ENCODE peak calls at places on chromosomes 13 and 19, in four cellular contexts. One of them, this sample, is unnamed.

GRCh38 chr13:49584771-49585182 is 581 bp downstream of the RCBTB1 start:
- DNase-seq in lower leg skin: no peak
- DNase-seq in hepatocyte: peak
- DNase-seq in HCT116: no peak
- DNase-seq in this sample: no peak

GRCh38 chr13:23992722-23993438 is 95.6 kb upstream of the C1QTNF9B start:
- DNase-seq in hepatocyte: no peak
- DNase-seq in HCT116: no peak
- DNase-seq in lower leg skin: no peak
- DNase-seq in this sample: no peak

GRCh38 chr13:79407349-79407979 is 1.4 kb upstream of the RBM26 start:
- DNase-seq in HCT116: no peak
- DNase-seq in lower leg skin: no peak
- DNase-seq in hepatocyte: no peak
- DNase-seq in this sample: no peak

GRCh38 chr19:37251308-37252229 is 33.6 kb downstream of the ZNF383 start:
- DNase-seq in HCT116: no peak
- DNase-seq in lower leg skin: peak
- DNase-seq in hepatocyte: no peak
- DNase-seq in this sample: peak

GRCh38 chr13:22227895-22228294 is 557.0 kb downstream of the FGF9 start:
- DNase-seq in hepatocyte: no peak
- DNase-seq in HCT116: no peak
- DNase-seq in lower leg skin: no peak
- DNase-seq in this sample: no peak

GRCh38 chr13:111512707-111513106 is 192.3 kb downstream of the TEX29 start:
- DNase-seq in lower leg skin: no peak
- DNase-seq in hepatocyte: no peak
- DNase-seq in HCT116: no peak
- DNase-seq in this sample: no peak

GRCh38 chr19:49497790-49498106 is 1.5 kb downstream of the RPS11 start:
- DNase-seq in HCT116: no peak
- DNase-seq in lower leg skin: no peak
- DNase-seq in hepatocyte: peak
- DNase-seq in this sample: no peak

GRCh38 chr19:11552666-11553372 is 6.2 kb downstream of the ELOF1 start:
- DNase-seq in HCT116: no peak
- DNase-seq in lower leg skin: no peak
- DNase-seq in hepatocyte: no peak
- DNase-seq in this sample: no peak

GRCh38 chr13:97802213-97802612 is 151.3 kb upstream of the IPO5 start:
- DNase-seq in lower leg skin: no peak
- DNase-seq in HCT116: no peak
- DNase-seq in hepatocyte: no peak
- DNase-seq in this sample: no peak

GRCh38 chr13:102131246-102131645 is 270.6 kb downstream of the FGF14 start:
- DNase-seq in lower leg skin: no peak
- DNase-seq in HCT116: no peak
- DNase-seq in hepatocyte: no peak
- DNase-seq in this sample: no peak

GRCh38 chr19:18814063-18814462 is 17.7 kb upstream of the UPF1 start:
- DNase-seq in lower leg skin: no peak
- DNase-seq in hepatocyte: no peak
- DNase-seq in HCT116: no peak
- DNase-seq in this sample: peak

GRCh38 chr13:25874907-25875306 is 176.9 kb downstream of the SHISA2 start:
- DNase-seq in HCT116: no peak
- DNase-seq in lower leg skin: no peak
- DNase-seq in hepatocyte: no peak
- DNase-seq in this sample: no peak

GRCh38 chr13:43786766-43787517 is at the start of gene ENOX1:
- DNase-seq in hepatocyte: peak
- DNase-seq in HCT116: peak
- DNase-seq in lower leg skin: no peak
- DNase-seq in this sample: no peak

GRCh38 chr13:46345866-46346265 is 41.2 kb downstream of the RUBCNL start:
- DNase-seq in lower leg skin: no peak
- DNase-seq in HCT116: no peak
- DNase-seq in hepatocyte: no peak
- DNase-seq in this sample: no peak

GRCh38 chr13:45102136-45102802 is 18.0 kb upstream of the GTF2F2 start:
- DNase-seq in lower leg skin: no peak
- DNase-seq in HCT116: no peak
- DNase-seq in hepatocyte: no peak
- DNase-seq in this sample: no peak

GRCh38 chr19:40610396-40611064 is 9.4 kb downstream of the LTBP4 start:
- DNase-seq in lower leg skin: no peak
- DNase-seq in hepatocyte: no peak
- DNase-seq in HCT116: no peak
- DNase-seq in this sample: no peak

GRCh38 chr19:8494158-8494557 is 8.3 kb downstream of the PRAM1 start:
- DNase-seq in lower leg skin: no peak
- DNase-seq in hepatocyte: no peak
- DNase-seq in HCT116: no peak
- DNase-seq in this sample: no peak

GRCh38 chr19:5154129-5154798 is 185.4 kb downstream of the KDM4B start:
- DNase-seq in lower leg skin: no peak
- DNase-seq in HCT116: no peak
- DNase-seq in hepatocyte: peak
- DNase-seq in this sample: no peak

GRCh38 chr13:107678075-107678689 is 537.2 kb downstream of the LIG4 start:
- DNase-seq in lower leg skin: no peak
- DNase-seq in HCT116: no peak
- DNase-seq in hepatocyte: peak
- DNase-seq in this sample: no peak

GRCh38 chr19:35868172-35868822 is at the start of gene APLP1:
- DNase-seq in lower leg skin: peak
- DNase-seq in HCT116: no peak
- DNase-seq in hepatocyte: peak
- DNase-seq in this sample: no peak

GRCh38 chr13:59960683-59961082 is 203.0 kb downstream of the DIAPH3 start:
- DNase-seq in lower leg skin: no peak
- DNase-seq in hepatocyte: no peak
- DNase-seq in HCT116: no peak
- DNase-seq in this sample: no peak

GRCh38 chr13:101523732-101524131 is 71.3 kb downstream of the ITGBL1 start:
- DNase-seq in hepatocyte: no peak
- DNase-seq in HCT116: no peak
- DNase-seq in lower leg skin: peak
- DNase-seq in this sample: peak

GRCh38 chr19:48969276-48970138 is 4.4 kb downstream of the FTL start:
- DNase-seq in lower leg skin: no peak
- DNase-seq in HCT116: no peak
- DNase-seq in hepatocyte: no peak
- DNase-seq in this sample: no peak

GRCh38 chr13:112207124-112207523 is 140.2 kb downstream of the SOX1 start:
- DNase-seq in HCT116: no peak
- DNase-seq in lower leg skin: no peak
- DNase-seq in hepatocyte: no peak
- DNase-seq in this sample: no peak

GRCh38 chr19:49894879-49895565 is 1.7 kb downstream of the IL4I1 start:
- DNase-seq in lower leg skin: no peak
- DNase-seq in hepatocyte: no peak
- DNase-seq in HCT116: no peak
- DNase-seq in this sample: no peak

GRCh38 chr13:110265682-110266430 is 41.1 kb downstream of the COL4A1 start:
- DNase-seq in HCT116: no peak
- DNase-seq in lower leg skin: no peak
- DNase-seq in hepatocyte: no peak
- DNase-seq in this sample: peak

GRCh38 chr13:110131424-110131823 is 175.5 kb downstream of the COL4A1 start:
- DNase-seq in lower leg skin: no peak
- DNase-seq in hepatocyte: no peak
- DNase-seq in HCT116: no peak
- DNase-seq in this sample: no peak

GRCh38 chr13:22839554-22840286 is 341.1 kb upstream of the SGCG start:
- DNase-seq in lower leg skin: no peak
- DNase-seq in hepatocyte: no peak
- DNase-seq in HCT116: no peak
- DNase-seq in this sample: no peak

GRCh38 chr19:41691268-41691970 is 3.3 kb upstream of the CEACAM7 start:
- DNase-seq in hepatocyte: no peak
- DNase-seq in HCT116: no peak
- DNase-seq in lower leg skin: no peak
- DNase-seq in this sample: peak

GRCh38 chr13:73703606-73704005 is 430.6 kb downstream of the KLF12 start:
- DNase-seq in lower leg skin: no peak
- DNase-seq in HCT116: no peak
- DNase-seq in hepatocyte: no peak
- DNase-seq in this sample: no peak

GRCh38 chr13:54733639-54734038 is 1705.0 kb downstream of the OLFM4 start:
- DNase-seq in HCT116: no peak
- DNase-seq in lower leg skin: no peak
- DNase-seq in hepatocyte: peak
- DNase-seq in this sample: no peak

GRCh38 chr19:821976-822773 is 420 bp upstream of the PLPPR3 start:
- DNase-seq in lower leg skin: no peak
- DNase-seq in hepatocyte: peak
- DNase-seq in HCT116: no peak
- DNase-seq in this sample: no peak

GRCh38 chr13:72960541-72960940 is 98.3 kb upstream of the KLF5 start:
- DNase-seq in hepatocyte: peak
- DNase-seq in HCT116: no peak
- DNase-seq in lower leg skin: no peak
- DNase-seq in this sample: no peak

GRCh38 chr19:45769821-45770191 is 754 bp upstream of the SIX5 start:
- DNase-seq in lower leg skin: peak
- DNase-seq in hepatocyte: peak
- DNase-seq in HCT116: no peak
- DNase-seq in this sample: no peak

GRCh38 chr19:35908977-35909683 is 1.0 kb upstream of the TYROBP start:
- DNase-seq in HCT116: no peak
- DNase-seq in lower leg skin: peak
- DNase-seq in hepatocyte: no peak
- DNase-seq in this sample: peak

GRCh38 chr13:20482275-20482761 is 43.3 kb downstream of the CRYL1 start:
- DNase-seq in HCT116: no peak
- DNase-seq in lower leg skin: no peak
- DNase-seq in hepatocyte: peak
- DNase-seq in this sample: no peak

GRCh38 chr19:15257782-15258181 is 25.5 kb upstream of the EPHX3 start:
- DNase-seq in lower leg skin: no peak
- DNase-seq in hepatocyte: no peak
- DNase-seq in HCT116: no peak
- DNase-seq in this sample: no peak

GRCh38 chr13:110816500-110816899 is 98.4 kb downstream of the ANKRD10 start:
- DNase-seq in HCT116: no peak
- DNase-seq in hepatocyte: no peak
- DNase-seq in lower leg skin: no peak
- DNase-seq in this sample: no peak

GRCh38 chr13:26325876-26326275 is 71.9 kb downstream of the CDK8 start:
- DNase-seq in HCT116: no peak
- DNase-seq in hepatocyte: no peak
- DNase-seq in lower leg skin: no peak
- DNase-seq in this sample: no peak

GRCh38 chr13:34155931-34156607 is 338.1 kb downstream of the RFC3 start:
- DNase-seq in hepatocyte: peak
- DNase-seq in lower leg skin: no peak
- DNase-seq in HCT116: peak
- DNase-seq in this sample: no peak
- H3K4me3 ChIP-seq in hepatocyte: no peak
- H3K4me3 ChIP-seq in lower leg skin: no peak
- H3K4me3 ChIP-seq in HCT116: peak
- H3K4me3 ChIP-seq in this sample: no peak

GRCh38 chr13:77478645-77478997 is 56.9 kb upstream of the SCEL start:
- DNase-seq in hepatocyte: no peak
- DNase-seq in lower leg skin: no peak
- DNase-seq in HCT116: no peak
- DNase-seq in this sample: no peak
- TF ChIP-seq CTCF in hepatocyte: no peak
- TF ChIP-seq CTCF in lower leg skin: no peak
- TF ChIP-seq CTCF in HCT116: no peak
- TF ChIP-seq CTCF in this sample: no peak

GRCh38 chr13:51223284-51224270 is 1.4 kb downstream of the FAM124A start:
- DNase-seq in lower leg skin: no peak
- DNase-seq in HCT116: no peak
- DNase-seq in hepatocyte: no peak
- DNase-seq in this sample: no peak
- H3K4me3 ChIP-seq in lower leg skin: no peak
- H3K4me3 ChIP-seq in HCT116: no peak
- H3K4me3 ChIP-seq in hepatocyte: no peak
- H3K4me3 ChIP-seq in this sample: peak

GRCh38 chr13:92896842-92897241 is 329.8 kb upstream of the GPC6 start:
- DNase-seq in hepatocyte: peak
- DNase-seq in lower leg skin: no peak
- DNase-seq in HCT116: no peak
- DNase-seq in this sample: no peak
- TF ChIP-seq CTCF in hepatocyte: peak
- TF ChIP-seq CTCF in lower leg skin: no peak
- TF ChIP-seq CTCF in HCT116: no peak
- TF ChIP-seq CTCF in this sample: no peak

GRCh38 chr13:28100149-28101121 is at the start of gene FLT3:
- DNase-seq in hepatocyte: peak
- DNase-seq in lower leg skin: no peak
- DNase-seq in HCT116: peak
- DNase-seq in this sample: no peak
- H3K4me3 ChIP-seq in hepatocyte: peak
- H3K4me3 ChIP-seq in lower leg skin: peak
- H3K4me3 ChIP-seq in HCT116: peak
- H3K4me3 ChIP-seq in this sample: peak

This sample was measured in ascending aorta.